ENCODE peak calls at places on chromosome 7, in four cellular contexts. O is HepG2, M is SK-N-SH, C is K562. J is an unnamed sample.

GRCh38 chr7:33841658-33842057 is 63.7 kb upstream of the BMPER start:
- DNase-seq in O (no peak), M (no peak), C (no peak), J (no peak)

GRCh38 chr7:128737867-128738390 is 1.2 kb upstream of the CALU start:
- DNase-seq in O (peak; percentile 7), M (no peak), C (peak; percentile 55), J (no peak)

GRCh38 chr7:74061840-74062539 is 21.6 kb upstream of the LIMK1 start:
- DNase-seq in O (peak; percentile 78), M (peak; percentile 79), C (peak; percentile 64), J (no peak)

GRCh38 chr7:25029075-25029474 is 49.1 kb upstream of the OSBPL3 start:
- DNase-seq in O (no peak), M (no peak), C (no peak), J (no peak)

GRCh38 chr7:43302211-43302711 is 189.8 kb downstream of the HECW1 start:
- DNase-seq in O (peak; percentile 29), M (no peak), C (no peak), J (no peak)

GRCh38 chr7:151014950-151015349 is 9.3 kb downstream of the ATG9B start:
- DNase-seq in O (no peak), M (no peak), C (no peak), J (no peak)

GRCh38 chr7:15214981-15215380 is 312.4 kb upstream of the DGKB start:
- DNase-seq in O (no peak), M (no peak), C (no peak), J (no peak)

GRCh38 chr7:22205631-22206030 is 151.3 kb downstream of the RAPGEF5 start:
- DNase-seq in O (no peak), M (no peak), C (no peak), J (no peak)

GRCh38 chr7:112635742-112636141 is 154.5 kb downstream of the TMEM168 start:
- DNase-seq in O (no peak), M (no peak), C (no peak), J (no peak)

GRCh38 chr7:96910484-96910883 is 94.9 kb upstream of the DLX6 start:
- DNase-seq in O (peak; percentile 8), M (no peak), C (no peak), J (no peak)

GRCh38 chr7:84191261-84191660 is 3.3 kb downstream of the SEMA3A start:
- DNase-seq in O (no peak), M (no peak), C (no peak), J (no peak)

GRCh38 chr7:96719164-96719563 is 9.5 kb upstream of the SEM1 start:
- DNase-seq in O (no peak), M (no peak), C (no peak), J (no peak)

GRCh38 chr7:106021211-106022067 is 58.4 kb downstream of the CDHR3 start:
- DNase-seq in O (no peak), M (peak; percentile 41), C (no peak), J (no peak)
- TF ChIP-seq NFIC in O (no peak), M (no peak), C (no peak), J (no peak)

GRCh38 chr7:47225387-47226170 is 356.3 kb downstream of the TNS3 start:
- DNase-seq in O (no peak), M (no peak), C (peak; percentile 26), J (no peak)
- TF ChIP-seq GABPA in O (no peak), M (no peak), C (peak; percentile 61), J (no peak)

GRCh38 chr7:135519233-135519688 is 9.4 kb upstream of the CNOT4 start:
- DNase-seq in O (no peak), M (no peak), C (peak; percentile 75), J (no peak)
- TF ChIP-seq NFIC in O (no peak), M (no peak), C (no peak), J (no peak)

GRCh38 chr7:26202019-26202985 is 757 bp downstream of the CBX3 start:
- DNase-seq in O (no peak), M (peak; percentile 85), C (peak; percentile 68), J (no peak)
- TF ChIP-seq GABPA in O (no peak), M (no peak), C (no peak), J (no peak)

DNA sequence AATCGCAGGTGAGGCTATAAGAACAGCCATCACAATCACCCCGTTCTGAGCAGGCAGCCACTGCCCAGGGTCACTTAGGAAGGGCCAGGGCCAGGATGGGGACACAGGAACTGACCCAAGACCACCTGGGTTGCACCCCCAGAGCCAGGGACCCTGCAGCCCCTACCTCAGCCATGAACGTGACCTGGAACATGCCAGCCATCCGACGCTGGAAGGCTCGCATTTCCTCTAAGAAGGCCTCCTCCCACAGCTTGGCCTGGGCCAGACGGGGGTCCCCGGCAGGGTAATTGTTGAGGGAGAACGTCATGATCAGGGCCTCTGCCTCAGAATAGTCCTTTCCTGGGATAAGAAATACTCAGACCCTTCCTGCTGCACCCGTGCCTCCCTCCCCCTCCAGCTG is 5.0 kb downstream of the NPC1L1 start:
- DNase-seq in O (no peak), M (no peak), C (no peak), J (no peak)
- TF ChIP-seq NFIC in O (no peak), M (no peak), C (no peak), J (no peak)

GRCh38 chr7:93728292-93728691 is 153.8 kb upstream of the CALCR start:
- DNase-seq in O (no peak), M (no peak), C (no peak), J (no peak)
- TF ChIP-seq GABPA in O (no peak), M (no peak), C (no peak), J (no peak)

DNA sequence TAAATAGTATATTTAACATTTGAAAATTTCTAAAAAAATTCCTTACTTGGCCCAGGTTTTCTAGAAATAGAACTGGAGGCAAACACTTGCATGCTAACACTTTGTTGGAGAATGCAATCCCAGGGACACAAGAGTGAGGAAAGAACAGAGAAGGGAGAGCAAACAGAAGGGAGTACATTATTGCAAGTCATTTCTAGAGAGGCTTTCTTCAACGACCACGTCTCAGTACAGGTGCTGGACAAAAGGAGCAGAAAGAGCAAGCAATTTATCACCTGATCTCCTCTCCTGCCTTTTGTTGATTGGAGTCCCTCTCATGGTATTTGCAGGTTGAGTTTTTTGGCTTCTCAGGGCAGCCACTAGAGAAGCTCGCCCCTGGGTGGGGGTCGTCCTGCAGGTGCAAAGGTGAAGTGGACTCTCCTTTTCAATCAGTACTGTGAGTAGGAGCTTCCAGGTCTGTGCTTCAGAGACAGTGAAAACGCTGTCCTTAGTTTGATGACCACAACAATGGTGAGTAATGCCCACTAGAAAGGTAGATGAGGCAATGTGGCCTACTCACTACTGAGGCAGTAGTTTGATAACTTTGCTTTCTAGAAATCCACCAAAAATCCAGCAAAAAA is 5.2 kb downstream of the CPED1 start:
- DNase-seq in O (no peak), M (no peak), C (peak; percentile 70), J (no peak)
- TF ChIP-seq NFIC in O (no peak), M (no peak), C (no peak), J (no peak)

J was measured in GM12878.